ENCODE peak calls at places on chromosomes 13 and 19, in ten cellular contexts. W is spleen, R is IMR-90, Q is breast epithelium, S is thyroid gland, H is Peyer's patch, N is ovary, P is right lobe of liver, Z is upper lobe of left lung, V is tibial nerve. I is an unnamed sample.

GRCh38 chr13:38872693-38873092 is 117.9 kb downstream of the STOML3 start:
- DNase-seq in W (no peak), R (peak), Q (no peak), S (peak), H (no peak), N (peak), P (peak), Z (no peak), V (no peak), I (no peak)

GRCh38 chr19:29622191-29623070 is 16.3 kb downstream of the POP4 start:
- DNase-seq in W (peak), R (no peak), Q (no peak), S (no peak), H (no peak), N (no peak), P (no peak), Z (peak), V (no peak), I (no peak)

GRCh38 chr19:51333836-51334460 is 8.0 kb downstream of the VSIG10L start:
- DNase-seq in W (no peak), R (no peak), Q (no peak), S (no peak), H (no peak), N (no peak), P (no peak), Z (no peak), V (no peak), I (no peak)

GRCh38 chr19:39177110-39177699 is 19.6 kb upstream of the NCCRP1 start:
- DNase-seq in W (no peak), R (no peak), Q (no peak), S (peak), H (no peak), N (peak), P (no peak), Z (no peak), V (no peak), I (no peak)

GRCh38 chr13:48009298-48009697 is 8.2 kb upstream of the SUCLA2 start:
- DNase-seq in W (no peak), R (peak), Q (no peak), S (no peak), H (no peak), N (no peak), P (no peak), Z (no peak), V (no peak), I (no peak)

GRCh38 chr19:41688098-41688497 is at the start of gene CEACAM7:
- DNase-seq in W (no peak), R (no peak), Q (no peak), S (no peak), H (no peak), N (no peak), P (no peak), Z (no peak), V (no peak), I (no peak)

GRCh38 chr19:43555185-43555770 is 20.0 kb downstream of the XRCC1 start:
- DNase-seq in W (peak), R (peak), Q (peak), S (peak), H (peak), N (peak), P (peak), Z (no peak), V (peak), I (peak)

GRCh38 chr13:47611664-47612288 is 389.3 kb downstream of the SUCLA2 start:
- DNase-seq in W (no peak), R (peak), Q (no peak), S (no peak), H (no peak), N (no peak), P (no peak), Z (no peak), V (no peak), I (no peak)

GRCh38 chr19:32615569-32615968 is 34.6 kb downstream of the PDCD5 start:
- DNase-seq in W (no peak), R (no peak), Q (no peak), S (no peak), H (no peak), N (no peak), P (no peak), Z (no peak), V (no peak), I (no peak)

GRCh38 chr13:26979334-26979733 is 192.3 kb downstream of the USP12 start:
- DNase-seq in W (peak), R (no peak), Q (no peak), S (no peak), H (no peak), N (no peak), P (no peak), Z (no peak), V (no peak), I (no peak)

GRCh38 chr13:79385694-79386093 is 20.4 kb downstream of the RBM26 start:
- DNase-seq in W (no peak), R (no peak), Q (no peak), S (no peak), H (no peak), N (no peak), P (no peak), Z (no peak), V (no peak), I (no peak)

GRCh38 chr13:25971499-25972145 is 80.2 kb downstream of the SHISA2 start:
- DNase-seq in W (peak), R (no peak), Q (no peak), S (no peak), H (peak), N (no peak), P (no peak), Z (no peak), V (no peak), I (no peak)

GRCh38 chr13:110183925-110184324 is 123.0 kb downstream of the COL4A1 start:
- DNase-seq in W (no peak), R (peak), Q (no peak), S (no peak), H (no peak), N (no peak), P (no peak), Z (no peak), V (no peak), I (no peak)

GRCh38 chr13:93690139-93690538 is 463.5 kb downstream of the GPC6 start:
- DNase-seq in W (no peak), R (peak), Q (no peak), S (no peak), H (no peak), N (peak), P (no peak), Z (no peak), V (no peak), I (no peak)

GRCh38 chr19:49887653-49888477 is 8.8 kb downstream of the IL4I1 start:
- DNase-seq in W (peak), R (no peak), Q (no peak), S (no peak), H (no peak), N (no peak), P (no peak), Z (peak), V (no peak), I (no peak)

GRCh38 chr19:15379996-15380647 is 535 bp upstream of the AKAP8 start:
- DNase-seq in W (no peak), R (peak), Q (peak), S (peak), H (peak), N (no peak), P (no peak), Z (no peak), V (no peak), I (peak)

GRCh38 chr13:98978280-98978679 is 416 bp upstream of the DOCK9 start:
- DNase-seq in W (no peak), R (peak), Q (no peak), S (no peak), H (no peak), N (no peak), P (no peak), Z (no peak), V (no peak), I (no peak)

GRCh38 chr13:47000166-47000565 is 103.3 kb upstream of the HTR2A start:
- DNase-seq in W (no peak), R (peak), Q (no peak), S (no peak), H (no peak), N (no peak), P (no peak), Z (no peak), V (no peak), I (no peak)

GRCh38 chr19:48963371-48964204 is 1.5 kb upstream of the FTL start:
- DNase-seq in W (peak), R (peak), Q (peak), S (peak), H (peak), N (peak), P (peak), Z (peak), V (peak), I (peak)

GRCh38 chr13:112685856-112686255 is 4.0 kb upstream of the ATP11A start:
- DNase-seq in W (no peak), R (no peak), Q (peak), S (no peak), H (no peak), N (no peak), P (no peak), Z (no peak), V (no peak), I (no peak)

GRCh38 chr13:100645382-100645781 is 29.2 kb downstream of the TMTC4 start:
- DNase-seq in W (no peak), R (no peak), Q (no peak), S (peak), H (no peak), N (no peak), P (no peak), Z (no peak), V (no peak), I (no peak)

GRCh38 chr19:42442833-42443232 is at the start of gene CXCL17:
- DNase-seq in W (no peak), R (no peak), Q (no peak), S (peak), H (no peak), N (no peak), P (no peak), Z (no peak), V (no peak), I (no peak)

GRCh38 chr13:43245374-43245964 is 222.1 kb downstream of the DNAJC15 start:
- DNase-seq in W (no peak), R (peak), Q (no peak), S (no peak), H (no peak), N (no peak), P (no peak), Z (no peak), V (no peak), I (no peak)

GRCh38 chr19:7739801-7740659 is 7.3 kb downstream of the CD209 start:
- DNase-seq in W (no peak), R (no peak), Q (no peak), S (no peak), H (no peak), N (no peak), P (no peak), Z (no peak), V (no peak), I (no peak)

GRCh38 chr13:24215732-24216131 is 55.2 kb downstream of the SPATA13 start:
- DNase-seq in W (no peak), R (peak), Q (peak), S (peak), H (no peak), N (peak), P (peak), Z (no peak), V (no peak), I (no peak)

GRCh38 chr13:51781246-51782022 is 22.5 kb downstream of the DHRS12 start:
- DNase-seq in W (no peak), R (peak), Q (no peak), S (peak), H (no peak), N (no peak), P (no peak), Z (no peak), V (no peak), I (no peak)

GRCh38 chr13:19572280-19572679 is 10.9 kb upstream of the TPTE2 start:
- DNase-seq in W (no peak), R (no peak), Q (no peak), S (no peak), H (no peak), N (no peak), P (no peak), Z (no peak), V (no peak), I (no peak)

GRCh38 chr13:89701913-89702312 is 1645.6 kb upstream of the MIR17HG start:
- DNase-seq in W (no peak), R (no peak), Q (no peak), S (no peak), H (no peak), N (no peak), P (no peak), Z (no peak), V (no peak), I (no peak)

GRCh38 chr13:20553309-20553708 is 13.6 kb upstream of the IFT88 start:
- DNase-seq in W (no peak), R (no peak), Q (no peak), S (no peak), H (no peak), N (no peak), P (no peak), Z (no peak), V (no peak), I (no peak)

GRCh38 chr19:48533770-48534169 is 18.2 kb upstream of the SULT2B1 start:
- DNase-seq in W (no peak), R (no peak), Q (no peak), S (no peak), H (no peak), N (no peak), P (no peak), Z (no peak), V (no peak), I (no peak)

GRCh38 chr13:28147489-28147888 is 9.1 kb downstream of the PAN3 start:
- DNase-seq in W (no peak), R (peak), Q (no peak), S (no peak), H (no peak), N (no peak), P (no peak), Z (no peak), V (no peak), I (no peak)

GRCh38 chr19:51271015-51271600 is 20.2 kb downstream of the SIGLECL1 start:
- DNase-seq in W (no peak), R (no peak), Q (no peak), S (no peak), H (no peak), N (no peak), P (no peak), Z (peak), V (no peak), I (peak)

GRCh38 chr13:101401196-101401595 is 15.1 kb downstream of the NALCN start:
- DNase-seq in W (no peak), R (no peak), Q (no peak), S (no peak), H (no peak), N (no peak), P (no peak), Z (no peak), V (no peak), I (no peak)

GRCh38 chr19:31125071-31125470 is 224.2 kb downstream of the TSHZ3 start:
- DNase-seq in W (no peak), R (no peak), Q (no peak), S (peak), H (no peak), N (no peak), P (no peak), Z (no peak), V (no peak), I (no peak)

GRCh38 chr13:107421028-107421427 is 794.3 kb downstream of the LIG4 start:
- DNase-seq in W (no peak), R (peak), Q (no peak), S (no peak), H (no peak), N (no peak), P (no peak), Z (no peak), V (no peak), I (no peak)

GRCh38 chr19:9323919-9324583 is at the start of gene ZNF559:
- DNase-seq in W (peak), R (peak), Q (peak), S (peak), H (peak), N (peak), P (peak), Z (peak), V (peak), I (peak)
- TF ChIP-seq CTCF in W (peak), R (peak), Q (peak), S (no peak), H (peak), N (no peak), P (peak), Z (peak), V (peak), I (no peak)

GRCh38 chr19:55647732-55648656 is at the start of gene CCDC106:
- DNase-seq in W (peak), R (peak), Q (no peak), S (peak), H (peak), N (peak), P (peak), Z (peak), V (no peak), I (no peak)
- TF ChIP-seq POLR2A in W (no peak), R (no peak), Q (no peak), S (no peak), H (no peak), N (no peak), P (no peak), Z (no peak), V (no peak), I (no peak)

GRCh38 chr19:10718205-10719196 is 622 bp downstream of the DNM2 start:
- DNase-seq in W (peak), R (peak), Q (no peak), S (peak), H (no peak), N (peak), P (peak), Z (peak), V (no peak), I (no peak)

GRCh38 chr19:10720607-10721125 is 2.8 kb downstream of the DNM2 start:
- DNase-seq in W (no peak), R (no peak), Q (no peak), S (no peak), H (no peak), N (no peak), P (no peak), Z (no peak), V (no peak), I (no peak)

GRCh38 chr19:10717356-10718204 is at the start of gene DNM2:
- DNase-seq in W (peak), R (peak), Q (peak), S (peak), H (peak), N (peak), P (peak), Z (peak), V (peak), I (peak)

GRCh38 chr19:10719466-10719961 is 1.6 kb downstream of the DNM2 start:
- DNase-seq in W (no peak), R (no peak), Q (no peak), S (no peak), H (no peak), N (no peak), P (no peak), Z (no peak), V (no peak), I (no peak)

DNA sequence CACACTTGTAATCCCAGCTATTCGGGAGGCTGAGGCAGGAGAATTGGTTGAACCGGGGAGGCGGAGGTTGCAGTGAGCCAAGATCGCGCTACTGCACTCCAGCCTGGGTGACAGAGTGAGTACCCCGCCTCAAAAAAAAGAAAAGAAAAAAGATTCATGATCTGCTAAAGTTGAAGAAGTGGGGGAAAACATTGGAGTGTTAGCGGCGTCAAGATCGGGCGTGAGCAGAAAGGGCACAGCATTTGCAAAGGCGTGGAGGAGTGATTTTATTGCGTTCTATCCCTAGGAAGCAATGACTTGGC is 874 bp upstream of the DNM2 start:
- DNase-seq in W (no peak), R (no peak), Q (no peak), S (no peak), H (no peak), N (no peak), P (no peak), Z (no peak), V (no peak), I (no peak)
- H3K4me3 ChIP-seq in W (peak), R (peak), Q (peak), S (no peak), H (peak), N (no peak), P (peak), Z (peak), V (no peak), I (no peak)

GRCh38 chr13:41402695-41403511 is 54.4 kb upstream of the RGCC start:
- DNase-seq in W (no peak), R (no peak), Q (no peak), S (no peak), H (no peak), N (no peak), P (no peak), Z (peak), V (no peak), I (no peak)

GRCh38 chr13:41403983-41404382 is 53.4 kb upstream of the RGCC start:
- DNase-seq in W (no peak), R (no peak), Q (no peak), S (no peak), H (no peak), N (no peak), P (no peak), Z (no peak), V (no peak), I (no peak)

GRCh38 chr13:41405367-41405766 is 52.0 kb upstream of the RGCC start:
- DNase-seq in W (no peak), R (no peak), Q (no peak), S (no peak), H (no peak), N (no peak), P (no peak), Z (no peak), V (no peak), I (no peak)

GRCh38 chr13:41398494-41399190 is 58.7 kb upstream of the RGCC start:
- DNase-seq in W (no peak), R (no peak), Q (no peak), S (no peak), H (no peak), N (no peak), P (no peak), Z (no peak), V (no peak), I (no peak)

DNA sequence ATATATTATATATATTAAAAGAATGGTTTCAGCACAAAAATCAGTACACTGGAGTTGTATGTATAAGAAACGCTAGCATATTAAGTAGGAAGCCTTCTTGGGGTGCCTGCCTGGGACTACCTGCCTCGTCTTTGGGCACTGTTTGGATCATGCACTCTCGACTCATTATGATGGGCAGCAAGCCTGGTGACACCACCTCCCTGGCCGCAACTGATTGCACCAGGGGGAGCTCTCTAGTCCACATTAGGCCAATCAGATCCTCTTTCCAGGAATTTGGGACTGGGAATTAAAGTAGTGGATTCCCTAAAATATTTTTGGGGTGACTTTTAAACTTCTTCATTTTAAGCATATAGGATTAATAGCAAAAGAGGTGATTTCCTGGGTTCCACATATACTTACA is 56.0 kb upstream of the RGCC start:
- DNase-seq in W (no peak), R (no peak), Q (no peak), S (no peak), H (no peak), N (no peak), P (no peak), Z (no peak), V (no peak), I (no peak)
- TF ChIP-seq CTCF in W (no peak), R (no peak), Q (no peak), S (no peak), H (no peak), N (no peak), P (no peak), Z (no peak), V (no peak), I (no peak)

DNA sequence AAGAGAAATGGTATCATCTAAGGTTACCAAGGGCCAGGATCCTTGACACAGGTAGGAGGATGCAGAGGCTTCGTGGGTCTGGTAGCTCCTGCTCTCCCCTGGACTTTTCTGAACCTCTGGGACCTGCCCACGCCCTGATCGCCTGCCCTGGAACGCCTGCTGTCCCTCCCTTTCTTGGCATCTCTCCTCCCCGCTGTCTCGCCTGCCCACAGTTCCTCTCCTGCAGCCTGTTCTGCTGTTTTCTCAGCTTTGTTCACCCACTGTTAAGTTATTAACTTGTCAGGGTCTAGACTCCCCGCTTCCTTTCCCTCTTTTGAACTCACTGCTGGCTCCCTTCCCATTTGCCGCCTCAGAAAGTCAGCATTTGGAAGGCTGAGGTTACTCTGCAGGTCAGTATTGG is 19.8 kb downstream of the SERP2 start:
- DNase-seq in W (no peak), R (no peak), Q (no peak), S (peak), H (no peak), N (no peak), P (peak), Z (no peak), V (no peak), I (no peak)
- TF ChIP-seq POLR2A in W (no peak), R (no peak), Q (no peak), S (no peak), H (no peak), N (no peak), P (no peak), Z (no peak), V (no peak), I (no peak)

GRCh38 chr19:37355901-37356300 is 15.0 kb upstream of the ZNF527 start:
- DNase-seq in W (no peak), R (no peak), Q (no peak), S (no peak), H (no peak), N (no peak), P (no peak), Z (no peak), V (no peak), I (no peak)
- H3K4me3 ChIP-seq in W (no peak), R (no peak), Q (no peak), S (no peak), H (no peak), N (no peak), P (no peak), Z (no peak), V (no peak), I (no peak)

DNA sequence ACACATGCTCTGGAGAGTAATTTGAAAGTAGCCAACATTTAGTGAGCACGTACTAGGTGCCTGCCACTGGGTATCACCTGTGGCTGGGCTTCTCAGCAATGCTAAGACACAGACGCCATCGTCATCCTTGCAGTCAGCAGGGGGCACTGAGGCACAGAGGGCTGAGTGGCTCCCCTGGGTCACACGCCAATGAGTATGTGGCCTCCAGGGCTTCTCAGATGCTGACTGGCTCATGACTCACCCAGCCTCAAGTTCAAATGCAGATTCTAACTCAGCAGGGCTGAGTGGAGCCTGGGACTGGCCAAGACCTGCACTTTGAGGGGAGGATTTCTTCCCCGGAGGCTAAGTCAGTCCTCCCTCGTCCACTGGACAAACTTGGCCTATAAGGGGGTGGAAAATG is 115.1 kb upstream of the CACNA1A start:
- DNase-seq in W (peak), R (peak), Q (peak), S (no peak), H (no peak), N (no peak), P (no peak), Z (no peak), V (no peak), I (no peak)
- TF ChIP-seq CTCF in W (no peak), R (no peak), Q (no peak), S (no peak), H (no peak), N (no peak), P (no peak), Z (no peak), V (no peak), I (no peak)